ENCODE peak calls at places on chromosome 11, in four cellular contexts. L is lower leg skin, Q is cardiac muscle cell, C is GM12865. H is an unnamed sample.

GRCh38 chr11:17012712-17013547 is 1.3 kb downstream of the PLEKHA7 start:
- DNase-seq in C (no peak), Q (peak; percentile 64), L (peak; percentile 25), H (peak; percentile 82)

GRCh38 chr11:71491531-71492329 is 35.3 kb upstream of the KRTAP5-7 start:
- DNase-seq in L (peak; percentile 64), Q (no peak), C (no peak), H (peak; percentile 30)

GRCh38 chr11:59791639-59792038 is 18.9 kb downstream of the MRPL16 start:
- DNase-seq in L (no peak), Q (no peak), C (no peak), H (no peak)

GRCh38 chr11:44886765-44887164 is 63.9 kb downstream of the TP53I11 start:
- DNase-seq in L (no peak), C (no peak), Q (no peak), H (no peak)

GRCh38 chr11:117786099-117786870 is 10.7 kb downstream of the DSCAML1 start:
- DNase-seq in L (no peak), C (no peak), Q (no peak), H (no peak)

GRCh38 chr11:61812736-61813411 is 3.9 kb downstream of the FADS1 start:
- DNase-seq in Q (no peak), C (no peak), L (no peak), H (no peak)

GRCh38 chr11:1942541-1943260 is 4.4 kb upstream of the MRPL23 start:
- DNase-seq in L (peak; percentile 80), Q (no peak), C (no peak), H (no peak)

GRCh38 chr11:125170001-125170405 is 5.5 kb downstream of the PKNOX2 start:
- DNase-seq in C (no peak), L (peak; percentile 62), Q (no peak), H (no peak)

GRCh38 chr11:73743045-73743444 is 17.8 kb downstream of the RAB6A start:
- DNase-seq in C (no peak), Q (no peak), L (peak; percentile 23), H (no peak)

GRCh38 chr11:41522391-41522790 is 62.9 kb upstream of the LRRC4C start:
- DNase-seq in L (no peak), C (no peak), Q (no peak), H (no peak)

GRCh38 chr11:44597358-44598009 is 32.0 kb downstream of the CD82 start:
- DNase-seq in Q (no peak), L (no peak), C (no peak), H (no peak)

GRCh38 chr11:106276859-106277436 is 199.5 kb downstream of the AASDHPPT start:
- DNase-seq in Q (peak; percentile 6), C (peak; percentile 3), L (no peak), H (no peak)
- TF ChIP-seq CTCF in Q (peak; percentile 42), C (peak; percentile 10), L (no peak), H (no peak)

GRCh38 chr11:88252208-88252607 is 77.0 kb upstream of the RAB38 start:
- DNase-seq in Q (no peak), C (no peak), L (no peak), H (no peak)

GRCh38 chr11:88250566-88251080 is 75.4 kb upstream of the RAB38 start:
- DNase-seq in C (no peak), L (no peak), Q (no peak), H (no peak)

GRCh38 chr11:88246680-88247079 is 71.4 kb upstream of the RAB38 start:
- DNase-seq in Q (no peak), L (no peak), C (no peak), H (no peak)
- TF ChIP-seq CTCF in Q (no peak), L (no peak), C (no peak), H (no peak)

GRCh38 chr11:102111787-102112653 is 1.8 kb downstream of the YAP1 start:
- DNase-seq in C (peak; percentile 11), Q (peak; percentile 49), L (no peak), H (peak; percentile 78)

GRCh38 chr11:102110761-102111010 is 439 bp downstream of the YAP1 start:
- DNase-seq in L (no peak), C (no peak), Q (no peak), H (no peak)

GRCh38 chr11:102112654-102112926 is 2.3 kb downstream of the YAP1 start:
- DNase-seq in Q (no peak), L (no peak), C (no peak), H (no peak)

GRCh38 chr11:102109896-102110760 is at the start of gene YAP1:
- DNase-seq in Q (peak; percentile 93), C (peak; percentile 82), L (peak; percentile 97), H (peak; percentile 90)

GRCh38 chr11:102111011-102111786 is 952 bp downstream of the YAP1 start:
- DNase-seq in Q (peak; percentile 94), C (peak; percentile 12), L (peak; percentile 95), H (peak; percentile 68)
- TF ChIP-seq CTCF in Q (peak; percentile 10), C (no peak), L (no peak), H (no peak)

DNA sequence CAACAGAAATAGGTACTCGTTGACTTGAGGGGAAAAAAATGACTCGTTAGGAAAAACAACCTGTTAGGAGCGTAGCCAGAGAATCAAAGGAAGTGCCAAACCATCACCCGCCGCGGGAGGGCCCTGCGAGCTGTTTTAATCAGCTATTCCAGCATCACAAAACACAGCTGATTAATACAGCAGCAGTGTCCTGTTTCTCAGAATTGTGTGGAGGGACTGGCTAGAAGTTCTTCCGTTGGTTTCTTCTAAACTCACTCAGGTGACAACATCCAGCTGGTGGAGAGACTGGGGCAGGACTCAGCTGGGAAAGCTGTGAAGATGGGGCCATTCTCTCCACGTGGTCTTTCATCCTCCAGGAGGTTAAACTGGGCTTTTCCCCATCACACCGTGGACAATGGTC is 28.0 kb downstream of the HSPA8 start:
- DNase-seq in L (no peak), Q (no peak), C (no peak), H (no peak)
- TF ChIP-seq CTCF in L (no peak), Q (peak; percentile 63), C (peak; percentile 20), H (no peak)

DNA sequence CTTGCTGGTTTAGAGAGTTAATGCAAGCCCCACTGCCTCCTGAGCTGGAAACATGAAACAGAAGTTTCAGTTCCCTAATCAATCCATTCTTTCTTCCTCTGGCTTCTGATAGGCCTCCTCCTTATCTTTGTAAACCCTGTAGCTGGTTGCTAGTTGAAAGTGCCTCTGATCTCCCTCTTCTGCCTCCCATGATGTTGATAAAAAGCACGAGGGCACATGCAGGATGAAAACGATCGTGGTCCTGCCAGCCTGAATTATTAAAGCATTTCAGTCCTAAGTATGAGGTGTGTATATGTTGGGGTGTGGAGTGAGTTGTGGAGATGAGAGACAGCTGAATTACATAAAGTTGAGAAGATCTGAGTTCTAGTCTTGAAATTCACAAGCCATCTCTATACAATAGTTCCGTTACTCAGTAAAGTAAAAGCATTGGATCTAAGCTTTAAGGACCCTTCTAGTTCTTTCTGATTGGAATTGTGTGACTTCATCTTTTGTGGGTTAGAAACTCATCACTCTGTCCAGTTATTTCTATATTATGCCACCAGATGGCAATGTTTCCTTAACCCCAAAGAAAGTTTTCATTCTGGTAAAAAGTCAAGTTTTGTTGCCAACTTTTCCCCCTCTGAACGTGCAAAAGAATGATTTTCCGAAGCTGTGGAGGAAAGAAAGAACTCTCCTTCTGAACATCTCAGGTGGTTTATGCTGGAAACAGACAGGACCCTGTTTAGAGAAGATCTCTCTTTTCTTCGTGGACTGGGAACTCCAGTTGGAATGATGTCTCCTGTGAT is 34.8 kb upstream of the EHF start:
- DNase-seq in L (no peak), C (peak; percentile 41), Q (peak; percentile 72), H (no peak)
- TF ChIP-seq CTCF in L (no peak), C (peak; percentile 52), Q (peak; percentile 54), H (peak; percentile 65)

GRCh38 chr11:13927496-13927895 is 35.0 kb upstream of the SPON1 start:
- DNase-seq in Q (no peak), L (no peak), C (no peak), H (no peak)

GRCh38 chr11:13923716-13924650 is 38.5 kb upstream of the SPON1 start:
- DNase-seq in Q (no peak), C (peak; percentile 26), L (no peak), H (peak; percentile 24)

GRCh38 chr11:13923182-13923581 is 39.3 kb upstream of the SPON1 start:
- DNase-seq in L (no peak), Q (no peak), C (no peak), H (no peak)

GRCh38 chr11:13928566-13929251 is 33.8 kb upstream of the SPON1 start:
- DNase-seq in L (no peak), Q (no peak), C (no peak), H (no peak)

GRCh38 chr11:13924801-13925327 is 37.7 kb upstream of the SPON1 start:
- DNase-seq in C (no peak), L (no peak), Q (no peak), H (no peak)
- TF ChIP-seq CTCF in C (no peak), L (no peak), Q (no peak), H (no peak)

GRCh38 chr11:22599458-22599857 is 26.2 kb downstream of the FANCF start:
- DNase-seq in Q (no peak), C (peak; percentile 18), L (no peak), H (no peak)
- TF ChIP-seq CTCF in Q (no peak), C (no peak), L (no peak), H (no peak)

H was measured in Peyer's patch.